ENCODE peak calls at places on chromosomes 5 and 9, in four cellular contexts. One of them, this sample, is unnamed.

GRCh38 chr5:556909-557441 is 32.7 kb upstream of the SLC9A3 start:
- DNase-seq in tibial artery: peak
- DNase-seq in bronchial epithelial cell: no peak
- DNase-seq in AG10803: no peak
- DNase-seq in this sample: no peak

GRCh38 chr9:93531374-93531773 is 45.0 kb upstream of the PHF2 start:
- DNase-seq in tibial artery: no peak
- DNase-seq in bronchial epithelial cell: no peak
- DNase-seq in AG10803: no peak
- DNase-seq in this sample: peak

GRCh38 chr5:105413406-105413990 is 1850.9 kb upstream of the NUDT12 start:
- DNase-seq in tibial artery: no peak
- DNase-seq in bronchial epithelial cell: no peak
- DNase-seq in AG10803: no peak
- DNase-seq in this sample: no peak

GRCh38 chr5:135511858-135512257 is 23.9 kb downstream of the NEUROG1 start:
- DNase-seq in tibial artery: no peak
- DNase-seq in bronchial epithelial cell: no peak
- DNase-seq in AG10803: no peak
- DNase-seq in this sample: no peak

GRCh38 chr9:109497193-109498165 is 628 bp downstream of the PTPN3 start:
- DNase-seq in tibial artery: no peak
- DNase-seq in bronchial epithelial cell: peak
- DNase-seq in AG10803: no peak
- DNase-seq in this sample: no peak

GRCh38 chr9:81690251-81690851 is 1.0 kb upstream of the TLE1 start:
- DNase-seq in tibial artery: peak
- DNase-seq in bronchial epithelial cell: peak
- DNase-seq in AG10803: no peak
- DNase-seq in this sample: no peak

GRCh38 chr5:93622240-93622885 is 39.3 kb downstream of the NR2F1 start:
- DNase-seq in tibial artery: no peak
- DNase-seq in bronchial epithelial cell: peak
- DNase-seq in AG10803: peak
- DNase-seq in this sample: peak

GRCh38 chr9:124035001-124035650 is 23.6 kb downstream of the LHX2 start:
- DNase-seq in tibial artery: no peak
- DNase-seq in bronchial epithelial cell: no peak
- DNase-seq in AG10803: no peak
- DNase-seq in this sample: no peak

GRCh38 chr5:150641826-150642566 is 1.5 kb downstream of the SYNPO start:
- DNase-seq in tibial artery: no peak
- DNase-seq in bronchial epithelial cell: no peak
- DNase-seq in AG10803: no peak
- DNase-seq in this sample: no peak

GRCh38 chr5:95930141-95930540 is 31.5 kb downstream of the ELL2 start:
- DNase-seq in tibial artery: no peak
- DNase-seq in bronchial epithelial cell: no peak
- DNase-seq in AG10803: no peak
- DNase-seq in this sample: no peak

GRCh38 chr5:149114403-149115312 is 26.6 kb upstream of the ABLIM3 start:
- DNase-seq in tibial artery: peak
- DNase-seq in bronchial epithelial cell: peak
- DNase-seq in AG10803: peak
- DNase-seq in this sample: peak

GRCh38 chr9:81588148-81588874 is 101.0 kb downstream of the TLE1 start:
- DNase-seq in tibial artery: peak
- DNase-seq in bronchial epithelial cell: peak
- DNase-seq in AG10803: peak
- DNase-seq in this sample: no peak

GRCh38 chr5:178248750-178249149 is 16.1 kb upstream of the PHYKPL start:
- DNase-seq in tibial artery: no peak
- DNase-seq in bronchial epithelial cell: no peak
- DNase-seq in AG10803: no peak
- DNase-seq in this sample: no peak

GRCh38 chr9:34899535-34900158 is 58.4 kb upstream of the PHF24 start:
- DNase-seq in tibial artery: peak
- DNase-seq in bronchial epithelial cell: peak
- DNase-seq in AG10803: peak
- DNase-seq in this sample: peak

GRCh38 chr5:68290260-68290674 is 74.7 kb downstream of the PIK3R1 start:
- DNase-seq in tibial artery: no peak
- DNase-seq in bronchial epithelial cell: no peak
- DNase-seq in AG10803: peak
- DNase-seq in this sample: no peak
- H3K4me3 ChIP-seq in tibial artery: peak
- H3K4me3 ChIP-seq in bronchial epithelial cell: no peak
- H3K4me3 ChIP-seq in AG10803: no peak
- H3K4me3 ChIP-seq in this sample: no peak

GRCh38 chr9:469672-470040 is 255.0 kb downstream of the DOCK8 start:
- DNase-seq in tibial artery: peak
- DNase-seq in bronchial epithelial cell: no peak
- DNase-seq in AG10803: no peak
- DNase-seq in this sample: no peak

GRCh38 chr9:468766-469496 is 254.3 kb downstream of the DOCK8 start:
- DNase-seq in tibial artery: no peak
- DNase-seq in bronchial epithelial cell: no peak
- DNase-seq in AG10803: no peak
- DNase-seq in this sample: no peak

GRCh38 chr9:471320-471719 is 256.7 kb downstream of the DOCK8 start:
- DNase-seq in tibial artery: no peak
- DNase-seq in bronchial epithelial cell: no peak
- DNase-seq in AG10803: no peak
- DNase-seq in this sample: no peak

GRCh38 chr9:470795-471194 is 256.1 kb downstream of the DOCK8 start:
- DNase-seq in tibial artery: no peak
- DNase-seq in bronchial epithelial cell: peak
- DNase-seq in AG10803: no peak
- DNase-seq in this sample: no peak

GRCh38 chr9:470041-470781 is 255.5 kb downstream of the DOCK8 start:
- DNase-seq in tibial artery: peak
- DNase-seq in bronchial epithelial cell: peak
- DNase-seq in AG10803: peak
- DNase-seq in this sample: peak
- H3K4me3 ChIP-seq in tibial artery: peak
- H3K4me3 ChIP-seq in bronchial epithelial cell: peak
- H3K4me3 ChIP-seq in AG10803: peak
- H3K4me3 ChIP-seq in this sample: peak

DNA sequence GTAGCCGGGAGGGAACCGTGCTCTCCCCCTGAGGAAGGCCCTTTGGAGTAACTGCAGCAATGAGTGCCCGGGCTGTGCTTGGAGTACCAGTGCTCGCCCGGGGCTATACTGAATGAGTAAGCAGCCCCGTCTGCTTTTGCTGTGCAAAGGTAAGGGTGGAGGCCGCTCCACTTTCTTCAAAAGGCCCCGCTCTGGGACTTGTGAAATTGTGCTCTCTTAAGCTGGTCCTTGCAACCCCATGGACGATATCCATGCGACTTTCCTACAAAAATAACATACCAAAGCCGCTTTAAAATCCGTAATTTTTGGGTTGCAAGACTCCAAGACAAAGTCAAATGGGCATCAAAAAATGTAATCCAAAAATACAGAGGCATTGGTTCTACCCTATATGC is 579 bp upstream of the TNFAIP8 start:
- DNase-seq in tibial artery: no peak
- DNase-seq in bronchial epithelial cell: peak
- DNase-seq in AG10803: no peak
- DNase-seq in this sample: no peak
- H3K4me3 ChIP-seq in tibial artery: peak
- H3K4me3 ChIP-seq in bronchial epithelial cell: peak
- H3K4me3 ChIP-seq in AG10803: peak
- H3K4me3 ChIP-seq in this sample: no peak

DNA sequence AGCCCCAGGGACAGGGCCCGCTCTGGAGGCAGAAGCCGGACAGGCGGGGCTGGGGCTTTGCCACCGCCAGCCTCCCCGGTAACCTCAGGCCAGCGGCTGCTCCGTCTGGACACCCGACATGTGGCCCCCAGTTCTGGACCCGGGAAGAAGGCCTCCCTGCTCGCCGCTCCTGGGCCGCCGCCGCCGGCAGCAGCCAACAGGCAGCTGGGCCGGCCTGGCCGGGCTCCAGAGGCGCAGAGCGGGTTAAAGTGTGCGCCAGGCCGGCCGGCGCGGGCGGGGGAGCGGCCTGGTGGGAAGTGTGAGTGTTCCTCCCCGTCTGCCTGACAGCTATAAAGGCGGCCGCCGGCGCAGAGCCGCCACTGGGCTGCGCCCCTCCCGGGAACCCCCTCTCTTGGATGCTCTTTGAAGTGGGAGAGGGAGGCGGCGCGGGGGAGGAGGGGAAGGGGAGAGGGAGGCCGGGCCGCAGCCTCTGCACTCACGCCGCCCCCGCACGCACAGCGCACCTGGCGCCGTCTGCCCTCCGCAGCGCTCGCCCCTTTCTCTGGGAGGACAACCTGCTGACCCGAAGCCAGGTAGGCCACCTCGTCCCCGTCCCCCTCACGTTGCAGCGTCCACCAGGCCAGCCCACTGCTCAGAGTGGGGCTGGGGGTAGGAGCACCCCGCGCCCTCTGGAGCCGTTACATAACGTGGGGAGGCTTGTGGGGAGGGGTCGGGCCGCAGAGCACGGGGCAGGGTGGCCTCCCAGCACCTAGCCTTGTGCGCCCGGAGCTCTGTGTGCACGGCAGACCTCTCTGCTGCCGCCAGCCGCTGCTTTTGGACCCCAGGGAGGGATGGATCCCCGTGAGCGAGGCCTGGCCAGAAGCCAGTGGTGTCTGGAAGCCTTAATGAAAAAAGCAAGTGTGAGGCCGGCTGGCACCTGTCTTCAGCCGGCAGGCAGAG is at the start of gene ADAMTSL2:
- DNase-seq in tibial artery: no peak
- DNase-seq in bronchial epithelial cell: no peak
- DNase-seq in AG10803: peak
- DNase-seq in this sample: peak
- H3K4me3 ChIP-seq in tibial artery: peak
- H3K4me3 ChIP-seq in bronchial epithelial cell: no peak
- H3K4me3 ChIP-seq in AG10803: no peak
- H3K4me3 ChIP-seq in this sample: no peak

GRCh38 chr9:27618066-27618465 is 44.8 kb upstream of the C9orf72 start:
- DNase-seq in tibial artery: no peak
- DNase-seq in bronchial epithelial cell: peak
- DNase-seq in AG10803: no peak
- DNase-seq in this sample: no peak

GRCh38 chr9:27622688-27623340 is 49.5 kb upstream of the C9orf72 start:
- DNase-seq in tibial artery: no peak
- DNase-seq in bronchial epithelial cell: peak
- DNase-seq in AG10803: no peak
- DNase-seq in this sample: no peak

GRCh38 chr9:27614551-27614950 is 41.3 kb upstream of the C9orf72 start:
- DNase-seq in tibial artery: no peak
- DNase-seq in bronchial epithelial cell: no peak
- DNase-seq in AG10803: no peak
- DNase-seq in this sample: no peak

DNA sequence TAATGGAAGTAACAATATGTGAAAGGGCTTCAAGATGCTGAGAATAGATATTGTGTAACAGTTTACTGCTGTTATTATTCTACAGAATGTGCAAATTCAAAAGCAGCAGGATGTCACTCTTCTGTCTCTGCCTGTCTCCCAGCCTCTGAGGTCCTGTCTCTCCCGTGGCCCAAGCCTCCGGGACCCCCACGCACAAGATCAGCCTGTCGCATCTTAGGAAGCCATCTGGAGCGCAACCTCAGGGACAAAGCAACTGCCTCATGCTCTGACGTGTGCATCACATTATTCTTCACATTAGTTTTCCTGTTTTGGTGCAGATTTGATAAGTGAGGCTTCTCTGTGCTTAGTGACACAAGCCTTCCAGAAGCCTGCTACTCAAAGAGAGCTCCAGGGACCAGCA is 46.5 kb upstream of the C9orf72 start:
- DNase-seq in tibial artery: no peak
- DNase-seq in bronchial epithelial cell: no peak
- DNase-seq in AG10803: no peak
- DNase-seq in this sample: no peak
- H3K4me3 ChIP-seq in tibial artery: no peak
- H3K4me3 ChIP-seq in bronchial epithelial cell: no peak
- H3K4me3 ChIP-seq in AG10803: no peak
- H3K4me3 ChIP-seq in this sample: no peak